ENCODE peak calls at places on chromosomes 2 and 18, in nine cellular contexts. M is colonic mucosa, X is HCT116, Y is GM12878, W is fibroblast of lung, L is SK-N-SH, D is GM23248, K is kidney, G is mammary epithelial cell. F is an unnamed sample. For H3K4me1, the result is how much of the 10 kb centered on the place peaks cover.

GRCh38 chr2:232781765-232782164 is 5.4 kb upstream of the KCNJ13 start:
- DNase-seq in K (no peak), M (no peak), Y (peak), D (peak), G (peak), W (peak), L (peak), X (no peak), F (peak)

GRCh38 chr2:62653582-62654422 is 51.7 kb upstream of the EHBP1 start:
- DNase-seq in D (no peak), M (no peak), G (peak), K (no peak), X (no peak), Y (no peak), L (no peak), W (peak), F (no peak)

GRCh38 chr2:32559136-32559535 is 68.7 kb upstream of the TTC27 start:
- DNase-seq in M (no peak), D (peak), Y (no peak), K (no peak), W (peak), L (no peak), X (no peak), G (no peak), F (peak)

GRCh38 chr2:203782262-203782976 is 76.0 kb downstream of the CD28 start:
- DNase-seq in G (peak), X (peak), M (peak), W (peak), K (no peak), D (peak), L (peak), Y (no peak), F (peak)

GRCh38 chr2:118095610-118096009 is 7.3 kb downstream of the INSIG2 start:
- DNase-seq in M (no peak), G (peak), K (no peak), Y (no peak), X (no peak), D (peak), L (peak), W (no peak), F (peak)

GRCh38 chr2:26583381-26583911 is 57.7 kb downstream of the CIB4 start:
- DNase-seq in Y (no peak), W (no peak), X (no peak), G (no peak), M (no peak), L (peak), D (no peak), K (no peak), F (no peak)

GRCh38 chr2:10136187-10136934 is 13.8 kb downstream of the RRM2 start:
- DNase-seq in Y (no peak), D (no peak), G (no peak), W (no peak), K (no peak), X (no peak), M (no peak), L (no peak), F (no peak)

GRCh38 chr18:5159080-5159479 is 38.0 kb downstream of the AKAIN1 start:
- DNase-seq in X (no peak), K (no peak), L (no peak), Y (no peak), G (no peak), W (no peak), D (no peak), M (no peak), F (no peak)

GRCh38 chr2:42105330-42106256 is 57.8 kb downstream of the PKDCC start:
- DNase-seq in G (no peak), K (peak), L (no peak), X (no peak), M (peak), Y (peak), W (no peak), D (no peak), F (no peak)

GRCh38 chr2:172079838-172080640 is 5.3 kb upstream of the DLX1 start:
- DNase-seq in G (no peak), W (no peak), K (no peak), M (no peak), Y (no peak), L (no peak), D (no peak), X (no peak), F (no peak)

DNA sequence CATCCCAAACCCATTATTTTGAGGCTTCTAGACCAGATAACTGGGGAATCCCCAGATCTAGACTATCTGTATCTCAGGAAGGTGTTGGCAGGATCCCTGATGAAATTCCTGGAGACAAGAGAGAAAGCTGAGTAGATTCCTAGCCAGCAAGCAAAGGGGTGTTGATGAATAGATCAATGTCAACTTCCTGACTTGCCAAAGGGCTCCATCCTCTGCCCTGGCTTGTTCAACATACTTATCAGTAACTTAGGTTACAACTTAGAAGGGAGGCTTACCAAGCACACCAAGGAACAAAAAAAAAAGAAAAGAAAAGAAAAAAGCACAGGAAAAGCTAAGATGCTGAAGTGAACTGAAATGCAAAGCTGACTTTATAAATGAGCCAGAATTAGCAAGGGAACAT is 53.3 kb downstream of the TNS1 start:
- DNase-seq in M (no peak), K (no peak), X (no peak), Y (no peak), W (no peak), G (no peak), L (no peak), D (no peak), F (no peak)
- H3K4me1 ChIP-seq in M (under half), K (half or more), X (under half), Y (under half), W (under half), G (under half), L (half or more), D (under half), F (half or more)

GRCh38 chr2:109395487-109396337 is 218.1 kb downstream of the SEPTIN10 start:
- DNase-seq in D (no peak), X (no peak), L (no peak), K (no peak), M (no peak), Y (no peak), G (no peak), W (no peak), F (no peak)
- H3K9ac ChIP-seq in D (no peak), X (no peak), L (no peak), K (no peak), M (no peak), Y (no peak), G (no peak), W (no peak), F (no peak)

GRCh38 chr2:100831158-100831715 is 11.3 kb downstream of the NPAS2 start:
- DNase-seq in D (peak), L (no peak), G (no peak), Y (no peak), X (no peak), M (no peak), W (peak), K (peak), F (no peak)
- H3K4me1 ChIP-seq in D (under half), L (under half), G (under half), Y (under half), X (under half), M (under half), W (under half), K (under half), F (under half)

GRCh38 chr2:65227471-65228248 is at the start of gene ACTR2:
- DNase-seq in D (peak), L (peak), X (peak), K (peak), W (peak), G (peak), Y (peak), M (peak), F (peak)

GRCh38 chr2:65231121-65231520 is 3.5 kb downstream of the ACTR2 start:
- DNase-seq in W (peak), D (peak), G (peak), Y (no peak), L (no peak), X (no peak), M (no peak), K (no peak), F (peak)

GRCh38 chr2:65228249-65228750 is 669 bp downstream of the ACTR2 start:
- DNase-seq in M (peak), W (peak), D (peak), K (no peak), L (peak), Y (peak), G (peak), X (no peak), F (no peak)

GRCh38 chr2:65232636-65233035 is 5.0 kb downstream of the ACTR2 start:
- DNase-seq in Y (no peak), X (no peak), K (no peak), D (peak), G (peak), M (no peak), W (peak), L (no peak), F (peak)

GRCh38 chr2:65231892-65232477 is 4.4 kb downstream of the ACTR2 start:
- DNase-seq in G (no peak), W (peak), D (peak), K (no peak), Y (no peak), X (no peak), L (no peak), M (no peak), F (peak)
- H3K9ac ChIP-seq in G (no peak), W (no peak), D (peak), K (no peak), Y (peak), X (no peak), L (peak), M (no peak), F (no peak)